ENCODE peak calls at places on chromosomes 1 and 21, in seven cellular contexts. P, B, Q, U, Z, Y and A are unnamed samples.

GRCh38 chr1:210483821-210484220 is 155.1 kb downstream of the HHAT start:
- DNase-seq in P (no peak), B (no peak), Q (no peak), U (no peak), Z (no peak), Y (no peak), A (no peak)

GRCh38 chr1:178768423-178768822 is 43.4 kb downstream of the RALGPS2 start:
- DNase-seq in P (no peak), B (peak), Q (no peak), U (no peak), Z (no peak), Y (no peak), A (no peak)

GRCh38 chr1:189708674-189709073 is 769.0 kb downstream of the BRINP3 start:
- DNase-seq in P (no peak), B (no peak), Q (no peak), U (no peak), Z (no peak), Y (no peak), A (no peak)

GRCh38 chr1:201732351-201732750 is 96.6 kb upstream of the IPO9 start:
- DNase-seq in P (no peak), B (no peak), Q (no peak), U (no peak), Z (no peak), Y (no peak), A (no peak)

GRCh38 chr1:115474166-115474565 is 136.1 kb upstream of the NGF start:
- DNase-seq in P (no peak), B (no peak), Q (no peak), U (no peak), Z (no peak), Y (no peak), A (no peak)

GRCh38 chr1:90443340-90443739 is 273.8 kb downstream of the BARHL2 start:
- DNase-seq in P (no peak), B (no peak), Q (no peak), U (no peak), Z (no peak), Y (no peak), A (no peak)

GRCh38 chr1:25657786-25658760 is 41.5 kb downstream of the MAN1C1 start:
- DNase-seq in P (no peak), B (peak), Q (no peak), U (no peak), Z (no peak), Y (no peak), A (peak)

GRCh38 chr1:14254184-14254583 is 344.3 kb upstream of the KAZN start:
- DNase-seq in P (no peak), B (no peak), Q (no peak), U (no peak), Z (no peak), Y (no peak), A (no peak)

GRCh38 chr21:36491191-36491916 is 11.4 kb upstream of the CLDN14 start:
- DNase-seq in P (no peak), B (no peak), Q (no peak), U (no peak), Z (no peak), Y (no peak), A (no peak)

GRCh38 chr1:113372546-113372945 is 17.8 kb upstream of the MAGI3 start:
- DNase-seq in P (no peak), B (no peak), Q (no peak), U (no peak), Z (no peak), Y (no peak), A (no peak)

GRCh38 chr1:155591770-155592169 is 18.2 kb upstream of the MSTO1 start:
- DNase-seq in P (peak), B (peak), Q (no peak), U (peak), Z (no peak), Y (no peak), A (no peak)

GRCh38 chr21:26800001-26800400 is 45.2 kb downstream of the ADAMTS1 start:
- DNase-seq in P (no peak), B (no peak), Q (no peak), U (no peak), Z (no peak), Y (no peak), A (no peak)

GRCh38 chr1:204684551-204685235 is 845 bp downstream of the LRRN2 start:
- DNase-seq in P (no peak), B (no peak), Q (peak), U (peak), Z (no peak), Y (peak), A (no peak)

GRCh38 chr1:31763671-31764306 is 351 bp downstream of the ADGRB2 start:
- DNase-seq in P (no peak), B (no peak), Q (no peak), U (no peak), Z (no peak), Y (no peak), A (no peak)

GRCh38 chr1:239446611-239447010 is 60.2 kb downstream of the CHRM3 start:
- DNase-seq in P (no peak), B (no peak), Q (no peak), U (no peak), Z (no peak), Y (no peak), A (no peak)

GRCh38 chr1:9603307-9603706 is 14.6 kb downstream of the TMEM201 start:
- DNase-seq in P (no peak), B (no peak), Q (no peak), U (no peak), Z (no peak), Y (no peak), A (no peak)

GRCh38 chr1:35448344-35448801 is 108.8 kb downstream of the KIAA0319L start:
- DNase-seq in P (peak), B (no peak), Q (no peak), U (no peak), Z (peak), Y (no peak), A (no peak)

GRCh38 chr1:200640373-200641174 is 20.0 kb upstream of the KIF14 start:
- DNase-seq in P (no peak), B (no peak), Q (no peak), U (no peak), Z (no peak), Y (no peak), A (no peak)

DNA sequence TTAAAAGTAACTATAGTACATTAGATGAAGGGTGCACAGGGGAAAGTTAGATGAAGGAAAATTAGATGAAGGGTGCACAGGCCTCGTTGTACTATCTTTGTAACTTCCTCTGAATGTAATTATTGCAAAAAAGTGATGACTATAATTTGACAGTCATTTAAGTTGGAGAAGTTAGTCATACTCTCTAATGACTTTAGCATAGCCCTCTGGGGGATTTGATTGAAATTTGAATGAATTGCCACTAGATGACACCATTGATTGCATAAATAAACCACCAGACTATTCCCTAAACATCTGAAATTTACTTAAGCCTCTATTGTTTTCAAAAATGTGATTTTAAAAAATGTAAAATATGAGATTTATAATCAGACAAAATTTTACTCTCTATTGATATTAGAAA is 102.6 kb downstream of the TPR start:
- DNase-seq in P (no peak), B (no peak), Q (no peak), U (no peak), Z (no peak), Y (no peak), A (no peak)
- TF ChIP-seq CTCF in P (no peak), B (no peak), Q (no peak), U (no peak), Z (peak), Y (no peak), A (no peak)

GRCh38 chr1:203453016-203453415 is 22.6 kb upstream of the PRELP start:
- DNase-seq in P (no peak), B (no peak), Q (no peak), U (no peak), Z (no peak), Y (no peak), A (no peak)

GRCh38 chr1:203448521-203449061 is 27.0 kb upstream of the PRELP start:
- DNase-seq in P (no peak), B (no peak), Q (no peak), U (peak), Z (no peak), Y (no peak), A (no peak)

GRCh38 chr1:203450016-203450415 is 25.6 kb upstream of the PRELP start:
- DNase-seq in P (no peak), B (no peak), Q (no peak), U (no peak), Z (no peak), Y (no peak), A (no peak)

GRCh38 chr1:203451849-203452784 is 23.5 kb upstream of the PRELP start:
- DNase-seq in P (no peak), B (no peak), Q (no peak), U (no peak), Z (no peak), Y (no peak), A (no peak)

GRCh38 chr1:203450541-203451149 is 25.0 kb upstream of the PRELP start:
- DNase-seq in P (no peak), B (no peak), Q (no peak), U (no peak), Z (no peak), Y (no peak), A (no peak)
- TF ChIP-seq CTCF in P (no peak), B (no peak), Q (no peak), U (no peak), Z (no peak), Y (peak), A (no peak)

DNA sequence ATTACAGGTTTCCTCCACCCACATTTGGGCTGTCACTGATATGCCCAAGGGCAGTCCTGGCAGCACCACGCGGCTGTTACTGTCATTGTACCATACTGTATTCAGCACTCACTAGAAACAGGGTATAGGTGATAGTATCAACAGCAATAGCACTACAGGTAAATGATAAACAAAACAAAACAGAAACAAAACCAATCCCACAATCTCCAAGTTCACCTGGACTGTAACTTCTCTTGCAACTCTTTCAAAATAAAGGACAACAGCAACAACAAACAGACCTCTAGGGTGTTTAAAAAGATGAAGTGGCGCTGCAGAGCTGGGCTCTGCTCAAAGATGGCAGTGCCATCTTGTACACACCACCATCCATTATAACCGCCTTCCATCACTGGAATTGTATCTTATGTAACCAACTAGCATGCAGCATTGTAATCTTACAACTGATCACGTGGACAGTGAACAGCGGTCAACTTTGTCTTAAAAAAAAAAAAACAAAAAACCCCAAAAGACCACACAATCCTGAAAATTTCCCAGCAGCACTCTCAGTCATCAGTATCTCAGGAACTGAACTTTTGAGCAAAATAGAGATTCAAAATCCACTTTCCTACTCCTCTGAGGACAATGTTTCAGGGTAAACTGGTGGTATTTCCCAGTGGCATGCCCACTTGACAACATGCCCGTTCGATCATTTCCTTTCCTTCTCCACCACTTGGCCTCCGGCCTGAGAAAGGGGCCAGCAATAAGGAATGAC is 3.8 kb downstream of the IRF2BP2 start:
- DNase-seq in P (no peak), B (peak), Q (no peak), U (no peak), Z (peak), Y (no peak), A (no peak)
- TF ChIP-seq CTCF in P (no peak), B (no peak), Q (peak), U (peak), Z (no peak), Y (no peak), A (no peak)

GRCh38 chr1:62790716-62791115 is 6.8 kb downstream of the ATG4C start:
- DNase-seq in P (no peak), B (no peak), Q (no peak), U (no peak), Z (no peak), Y (no peak), A (no peak)

GRCh38 chr1:62783736-62784508 is at the start of gene ATG4C:
- DNase-seq in P (peak), B (peak), Q (peak), U (peak), Z (peak), Y (peak), A (peak)

GRCh38 chr1:62782197-62782886 is 1.6 kb upstream of the ATG4C start:
- DNase-seq in P (no peak), B (no peak), Q (no peak), U (no peak), Z (no peak), Y (no peak), A (no peak)

DNA sequence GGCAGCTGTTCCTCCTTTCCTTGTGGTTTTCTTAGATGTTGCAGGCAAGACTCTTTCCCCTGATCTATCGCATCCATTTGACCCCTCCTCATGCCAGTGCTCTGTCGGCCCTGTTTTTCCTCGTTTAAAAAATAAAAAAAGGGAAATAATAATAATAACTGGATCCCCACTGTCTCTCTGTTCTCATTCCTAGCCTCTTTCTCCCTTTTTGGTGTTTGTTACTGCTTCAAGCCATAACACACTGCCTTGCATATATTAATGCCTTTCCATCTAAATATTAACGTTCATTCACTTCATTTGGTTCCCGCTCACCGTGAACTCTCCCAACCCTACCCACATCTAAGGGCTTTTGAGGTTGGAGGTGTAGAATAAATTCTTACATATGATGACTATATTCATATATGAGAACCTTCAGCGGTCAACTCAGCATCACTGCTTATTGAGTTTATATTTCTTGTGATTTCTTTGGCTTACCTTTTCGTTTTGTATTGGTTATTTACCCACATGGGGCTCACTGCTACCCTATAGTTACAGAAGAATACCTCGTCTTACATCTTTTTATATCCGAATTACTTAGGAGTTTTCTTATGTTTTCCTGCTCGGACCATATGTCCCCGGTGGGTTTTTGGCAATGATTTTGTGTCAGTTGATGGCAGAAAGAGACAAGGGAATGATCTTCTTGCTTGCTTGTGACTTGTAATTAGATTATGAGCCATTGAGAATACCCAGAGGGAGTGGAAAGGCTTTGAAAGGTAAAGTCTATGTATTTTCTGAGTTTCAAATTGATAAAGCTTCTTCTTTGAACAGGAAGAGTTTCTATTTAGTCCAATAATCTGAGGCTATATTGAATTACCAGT is 805 bp downstream of the ATG4C start:
- DNase-seq in P (no peak), B (peak), Q (no peak), U (no peak), Z (no peak), Y (no peak), A (no peak)
- TF ChIP-seq CTCF in P (no peak), B (no peak), Q (no peak), U (no peak), Z (no peak), Y (no peak), A (no peak)

GRCh38 chr1:17741052-17741451 is 14.1 kb upstream of the ACTL8 start:
- DNase-seq in P (no peak), B (no peak), Q (no peak), U (no peak), Z (no peak), Y (no peak), A (no peak)
- TF ChIP-seq CTCF in P (no peak), B (no peak), Q (no peak), U (no peak), Z (no peak), Y (no peak), A (no peak)